ENCODE peak calls at places on chromosomes 5 and 9, in six cellular contexts. One of them, this sample, is unnamed.

GRCh38 chr5:83375049-83375710 is 96.4 kb upstream of the VCAN start:
- DNase-seq in stomach: no peak
- DNase-seq in activated CD4-positive, alpha-beta T cell treated with anti-CD3 and anti-CD28 coated beads, Interleukin-2, amount 50 U/mL, for 48 hours: no peak
- DNase-seq in amniotic stem cell: no peak
- DNase-seq in stimulated activated CD4-positive, alpha-beta T cell treated with anti-CD3 and anti-CD28 coated beads, Interleukin-4, amount 100 ng/mL, for 4 hours: no peak
- DNase-seq in Caco-2: no peak
- DNase-seq in this sample: no peak

GRCh38 chr5:159601216-159601615 is 270.9 kb upstream of the IL12B start:
- DNase-seq in stomach: no peak
- DNase-seq in activated CD4-positive, alpha-beta T cell treated with anti-CD3 and anti-CD28 coated beads, Interleukin-2, amount 50 U/mL, for 48 hours: no peak
- DNase-seq in amniotic stem cell: no peak
- DNase-seq in stimulated activated CD4-positive, alpha-beta T cell treated with anti-CD3 and anti-CD28 coated beads, Interleukin-4, amount 100 ng/mL, for 4 hours: peak
- DNase-seq in Caco-2: no peak
- DNase-seq in this sample: no peak

GRCh38 chr5:31783246-31783645 is 144.3 kb downstream of the PDZD2 start:
- DNase-seq in stomach: no peak
- DNase-seq in activated CD4-positive, alpha-beta T cell treated with anti-CD3 and anti-CD28 coated beads, Interleukin-2, amount 50 U/mL, for 48 hours: no peak
- DNase-seq in amniotic stem cell: no peak
- DNase-seq in stimulated activated CD4-positive, alpha-beta T cell treated with anti-CD3 and anti-CD28 coated beads, Interleukin-4, amount 100 ng/mL, for 4 hours: no peak
- DNase-seq in Caco-2: no peak
- DNase-seq in this sample: no peak

GRCh38 chr9:21994996-21995651 is 533 bp downstream of the CDKN2B-AS1 start:
- DNase-seq in stomach: peak
- DNase-seq in activated CD4-positive, alpha-beta T cell treated with anti-CD3 and anti-CD28 coated beads, Interleukin-2, amount 50 U/mL, for 48 hours: peak
- DNase-seq in amniotic stem cell: peak
- DNase-seq in stimulated activated CD4-positive, alpha-beta T cell treated with anti-CD3 and anti-CD28 coated beads, Interleukin-4, amount 100 ng/mL, for 4 hours: peak
- DNase-seq in Caco-2: peak
- DNase-seq in this sample: peak

GRCh38 chr5:168575391-168576372 is 3.5 kb downstream of the PANK3 start:
- DNase-seq in stomach: no peak
- DNase-seq in activated CD4-positive, alpha-beta T cell treated with anti-CD3 and anti-CD28 coated beads, Interleukin-2, amount 50 U/mL, for 48 hours: no peak
- DNase-seq in amniotic stem cell: no peak
- DNase-seq in stimulated activated CD4-positive, alpha-beta T cell treated with anti-CD3 and anti-CD28 coated beads, Interleukin-4, amount 100 ng/mL, for 4 hours: no peak
- DNase-seq in Caco-2: no peak
- DNase-seq in this sample: no peak

GRCh38 chr5:168165221-168165965 is 126.1 kb upstream of the WWC1 start:
- DNase-seq in stomach: no peak
- DNase-seq in activated CD4-positive, alpha-beta T cell treated with anti-CD3 and anti-CD28 coated beads, Interleukin-2, amount 50 U/mL, for 48 hours: no peak
- DNase-seq in amniotic stem cell: no peak
- DNase-seq in stimulated activated CD4-positive, alpha-beta T cell treated with anti-CD3 and anti-CD28 coated beads, Interleukin-4, amount 100 ng/mL, for 4 hours: no peak
- DNase-seq in Caco-2: no peak
- DNase-seq in this sample: no peak

GRCh38 chr5:142356716-142357468 is 32.1 kb upstream of the SPRY4 start:
- DNase-seq in stomach: peak
- DNase-seq in activated CD4-positive, alpha-beta T cell treated with anti-CD3 and anti-CD28 coated beads, Interleukin-2, amount 50 U/mL, for 48 hours: peak
- DNase-seq in amniotic stem cell: peak
- DNase-seq in stimulated activated CD4-positive, alpha-beta T cell treated with anti-CD3 and anti-CD28 coated beads, Interleukin-4, amount 100 ng/mL, for 4 hours: peak
- DNase-seq in Caco-2: peak
- DNase-seq in this sample: peak

GRCh38 chr9:694499-695154 is 146.9 kb upstream of the DMRT1 start:
- DNase-seq in stomach: no peak
- DNase-seq in activated CD4-positive, alpha-beta T cell treated with anti-CD3 and anti-CD28 coated beads, Interleukin-2, amount 50 U/mL, for 48 hours: no peak
- DNase-seq in amniotic stem cell: peak
- DNase-seq in stimulated activated CD4-positive, alpha-beta T cell treated with anti-CD3 and anti-CD28 coated beads, Interleukin-4, amount 100 ng/mL, for 4 hours: no peak
- DNase-seq in Caco-2: no peak
- DNase-seq in this sample: no peak

GRCh38 chr5:113343343-113343742 is 91.4 kb downstream of the TSSK1B start:
- DNase-seq in stomach: no peak
- DNase-seq in activated CD4-positive, alpha-beta T cell treated with anti-CD3 and anti-CD28 coated beads, Interleukin-2, amount 50 U/mL, for 48 hours: no peak
- DNase-seq in amniotic stem cell: peak
- DNase-seq in stimulated activated CD4-positive, alpha-beta T cell treated with anti-CD3 and anti-CD28 coated beads, Interleukin-4, amount 100 ng/mL, for 4 hours: no peak
- DNase-seq in Caco-2: no peak
- DNase-seq in this sample: no peak

GRCh38 chr9:85162822-85163221 is 493.3 kb downstream of the NTRK2 start:
- DNase-seq in stomach: no peak
- DNase-seq in activated CD4-positive, alpha-beta T cell treated with anti-CD3 and anti-CD28 coated beads, Interleukin-2, amount 50 U/mL, for 48 hours: no peak
- DNase-seq in amniotic stem cell: no peak
- DNase-seq in stimulated activated CD4-positive, alpha-beta T cell treated with anti-CD3 and anti-CD28 coated beads, Interleukin-4, amount 100 ng/mL, for 4 hours: no peak
- DNase-seq in Caco-2: no peak
- DNase-seq in this sample: no peak

GRCh38 chr5:134245101-134245604 is 19.3 kb upstream of the PPP2CA start:
- DNase-seq in stomach: no peak
- DNase-seq in activated CD4-positive, alpha-beta T cell treated with anti-CD3 and anti-CD28 coated beads, Interleukin-2, amount 50 U/mL, for 48 hours: no peak
- DNase-seq in amniotic stem cell: no peak
- DNase-seq in stimulated activated CD4-positive, alpha-beta T cell treated with anti-CD3 and anti-CD28 coated beads, Interleukin-4, amount 100 ng/mL, for 4 hours: no peak
- DNase-seq in Caco-2: peak
- DNase-seq in this sample: no peak

GRCh38 chr5:68347549-68347948 is 132.0 kb downstream of the PIK3R1 start:
- DNase-seq in stomach: no peak
- DNase-seq in activated CD4-positive, alpha-beta T cell treated with anti-CD3 and anti-CD28 coated beads, Interleukin-2, amount 50 U/mL, for 48 hours: no peak
- DNase-seq in amniotic stem cell: no peak
- DNase-seq in stimulated activated CD4-positive, alpha-beta T cell treated with anti-CD3 and anti-CD28 coated beads, Interleukin-4, amount 100 ng/mL, for 4 hours: no peak
- DNase-seq in Caco-2: no peak
- DNase-seq in this sample: no peak

GRCh38 chr9:129834489-129835127 is 467 bp downstream of the C9orf78 start:
- DNase-seq in stomach: no peak
- DNase-seq in activated CD4-positive, alpha-beta T cell treated with anti-CD3 and anti-CD28 coated beads, Interleukin-2, amount 50 U/mL, for 48 hours: peak
- DNase-seq in amniotic stem cell: no peak
- DNase-seq in stimulated activated CD4-positive, alpha-beta T cell treated with anti-CD3 and anti-CD28 coated beads, Interleukin-4, amount 100 ng/mL, for 4 hours: peak
- DNase-seq in Caco-2: peak
- DNase-seq in this sample: peak

GRCh38 chr9:84866402-84866801 is 196.9 kb downstream of the NTRK2 start:
- DNase-seq in stomach: no peak
- DNase-seq in activated CD4-positive, alpha-beta T cell treated with anti-CD3 and anti-CD28 coated beads, Interleukin-2, amount 50 U/mL, for 48 hours: no peak
- DNase-seq in amniotic stem cell: no peak
- DNase-seq in stimulated activated CD4-positive, alpha-beta T cell treated with anti-CD3 and anti-CD28 coated beads, Interleukin-4, amount 100 ng/mL, for 4 hours: no peak
- DNase-seq in Caco-2: no peak
- DNase-seq in this sample: no peak

GRCh38 chr5:369151-369939 is 47.8 kb downstream of the AHRR start:
- DNase-seq in stomach: no peak
- DNase-seq in activated CD4-positive, alpha-beta T cell treated with anti-CD3 and anti-CD28 coated beads, Interleukin-2, amount 50 U/mL, for 48 hours: no peak
- DNase-seq in amniotic stem cell: no peak
- DNase-seq in stimulated activated CD4-positive, alpha-beta T cell treated with anti-CD3 and anti-CD28 coated beads, Interleukin-4, amount 100 ng/mL, for 4 hours: no peak
- DNase-seq in Caco-2: no peak
- DNase-seq in this sample: no peak

GRCh38 chr5:102450313-102450990 is 48.3 kb downstream of the SLCO6A1 start:
- DNase-seq in stomach: no peak
- DNase-seq in activated CD4-positive, alpha-beta T cell treated with anti-CD3 and anti-CD28 coated beads, Interleukin-2, amount 50 U/mL, for 48 hours: no peak
- DNase-seq in amniotic stem cell: no peak
- DNase-seq in stimulated activated CD4-positive, alpha-beta T cell treated with anti-CD3 and anti-CD28 coated beads, Interleukin-4, amount 100 ng/mL, for 4 hours: no peak
- DNase-seq in Caco-2: peak
- DNase-seq in this sample: no peak

GRCh38 chr5:150301901-150302300 is 804 bp downstream of the ARSI start:
- DNase-seq in stomach: no peak
- DNase-seq in activated CD4-positive, alpha-beta T cell treated with anti-CD3 and anti-CD28 coated beads, Interleukin-2, amount 50 U/mL, for 48 hours: no peak
- DNase-seq in amniotic stem cell: no peak
- DNase-seq in stimulated activated CD4-positive, alpha-beta T cell treated with anti-CD3 and anti-CD28 coated beads, Interleukin-4, amount 100 ng/mL, for 4 hours: no peak
- DNase-seq in Caco-2: no peak
- DNase-seq in this sample: no peak

GRCh38 chr9:133238851-133239532 is 29.9 kb upstream of the OBP2B start:
- DNase-seq in stomach: peak
- DNase-seq in activated CD4-positive, alpha-beta T cell treated with anti-CD3 and anti-CD28 coated beads, Interleukin-2, amount 50 U/mL, for 48 hours: peak
- DNase-seq in amniotic stem cell: no peak
- DNase-seq in stimulated activated CD4-positive, alpha-beta T cell treated with anti-CD3 and anti-CD28 coated beads, Interleukin-4, amount 100 ng/mL, for 4 hours: peak
- DNase-seq in Caco-2: peak
- DNase-seq in this sample: peak

GRCh38 chr5:133700251-133700650 is 87.9 kb upstream of the FSTL4 start:
- DNase-seq in stomach: no peak
- DNase-seq in activated CD4-positive, alpha-beta T cell treated with anti-CD3 and anti-CD28 coated beads, Interleukin-2, amount 50 U/mL, for 48 hours: no peak
- DNase-seq in amniotic stem cell: no peak
- DNase-seq in stimulated activated CD4-positive, alpha-beta T cell treated with anti-CD3 and anti-CD28 coated beads, Interleukin-4, amount 100 ng/mL, for 4 hours: no peak
- DNase-seq in Caco-2: no peak
- DNase-seq in this sample: no peak

GRCh38 chr9:36728651-36729520 is 156.2 kb downstream of the MELK start:
- DNase-seq in stomach: peak
- DNase-seq in activated CD4-positive, alpha-beta T cell treated with anti-CD3 and anti-CD28 coated beads, Interleukin-2, amount 50 U/mL, for 48 hours: peak
- DNase-seq in amniotic stem cell: peak
- DNase-seq in stimulated activated CD4-positive, alpha-beta T cell treated with anti-CD3 and anti-CD28 coated beads, Interleukin-4, amount 100 ng/mL, for 4 hours: peak
- DNase-seq in Caco-2: peak
- DNase-seq in this sample: peak

GRCh38 chr9:134594376-134594941 is 47.1 kb upstream of the COL5A1 start:
- DNase-seq in stomach: no peak
- DNase-seq in activated CD4-positive, alpha-beta T cell treated with anti-CD3 and anti-CD28 coated beads, Interleukin-2, amount 50 U/mL, for 48 hours: no peak
- DNase-seq in amniotic stem cell: no peak
- DNase-seq in stimulated activated CD4-positive, alpha-beta T cell treated with anti-CD3 and anti-CD28 coated beads, Interleukin-4, amount 100 ng/mL, for 4 hours: no peak
- DNase-seq in Caco-2: no peak
- DNase-seq in this sample: no peak

GRCh38 chr5:111738118-111738517 is 18.9 kb downstream of the NREP start:
- DNase-seq in stomach: no peak
- DNase-seq in activated CD4-positive, alpha-beta T cell treated with anti-CD3 and anti-CD28 coated beads, Interleukin-2, amount 50 U/mL, for 48 hours: no peak
- DNase-seq in amniotic stem cell: no peak
- DNase-seq in stimulated activated CD4-positive, alpha-beta T cell treated with anti-CD3 and anti-CD28 coated beads, Interleukin-4, amount 100 ng/mL, for 4 hours: no peak
- DNase-seq in Caco-2: no peak
- DNase-seq in this sample: no peak

GRCh38 chr9:32384002-32384363 is 460 bp upstream of the ACO1 start:
- DNase-seq in stomach: no peak
- DNase-seq in activated CD4-positive, alpha-beta T cell treated with anti-CD3 and anti-CD28 coated beads, Interleukin-2, amount 50 U/mL, for 48 hours: no peak
- DNase-seq in amniotic stem cell: no peak
- DNase-seq in stimulated activated CD4-positive, alpha-beta T cell treated with anti-CD3 and anti-CD28 coated beads, Interleukin-4, amount 100 ng/mL, for 4 hours: no peak
- DNase-seq in Caco-2: no peak
- DNase-seq in this sample: no peak

GRCh38 chr9:84323777-84324317 is 16.7 kb downstream of the SLC28A3 start:
- DNase-seq in stomach: no peak
- DNase-seq in activated CD4-positive, alpha-beta T cell treated with anti-CD3 and anti-CD28 coated beads, Interleukin-2, amount 50 U/mL, for 48 hours: no peak
- DNase-seq in amniotic stem cell: no peak
- DNase-seq in stimulated activated CD4-positive, alpha-beta T cell treated with anti-CD3 and anti-CD28 coated beads, Interleukin-4, amount 100 ng/mL, for 4 hours: no peak
- DNase-seq in Caco-2: no peak
- DNase-seq in this sample: no peak

GRCh38 chr9:77456829-77457437 is 191.2 kb downstream of the GNA14 start:
- DNase-seq in stomach: peak
- DNase-seq in activated CD4-positive, alpha-beta T cell treated with anti-CD3 and anti-CD28 coated beads, Interleukin-2, amount 50 U/mL, for 48 hours: peak
- DNase-seq in amniotic stem cell: peak
- DNase-seq in stimulated activated CD4-positive, alpha-beta T cell treated with anti-CD3 and anti-CD28 coated beads, Interleukin-4, amount 100 ng/mL, for 4 hours: peak
- DNase-seq in Caco-2: peak
- DNase-seq in this sample: peak

GRCh38 chr5:1111727-1112289 is at the start of gene SLC12A7:
- DNase-seq in stomach: peak
- DNase-seq in activated CD4-positive, alpha-beta T cell treated with anti-CD3 and anti-CD28 coated beads, Interleukin-2, amount 50 U/mL, for 48 hours: peak
- DNase-seq in amniotic stem cell: no peak
- DNase-seq in stimulated activated CD4-positive, alpha-beta T cell treated with anti-CD3 and anti-CD28 coated beads, Interleukin-4, amount 100 ng/mL, for 4 hours: peak
- DNase-seq in Caco-2: peak
- DNase-seq in this sample: peak

GRCh38 chr5:78896128-78896527 is 89.0 kb downstream of the ARSB start:
- DNase-seq in stomach: no peak
- DNase-seq in activated CD4-positive, alpha-beta T cell treated with anti-CD3 and anti-CD28 coated beads, Interleukin-2, amount 50 U/mL, for 48 hours: no peak
- DNase-seq in amniotic stem cell: no peak
- DNase-seq in stimulated activated CD4-positive, alpha-beta T cell treated with anti-CD3 and anti-CD28 coated beads, Interleukin-4, amount 100 ng/mL, for 4 hours: no peak
- DNase-seq in Caco-2: no peak
- DNase-seq in this sample: no peak

GRCh38 chr5:78512440-78512839 is 136.1 kb downstream of the LHFPL2 start:
- DNase-seq in stomach: no peak
- DNase-seq in activated CD4-positive, alpha-beta T cell treated with anti-CD3 and anti-CD28 coated beads, Interleukin-2, amount 50 U/mL, for 48 hours: no peak
- DNase-seq in amniotic stem cell: no peak
- DNase-seq in stimulated activated CD4-positive, alpha-beta T cell treated with anti-CD3 and anti-CD28 coated beads, Interleukin-4, amount 100 ng/mL, for 4 hours: no peak
- DNase-seq in Caco-2: no peak
- DNase-seq in this sample: no peak

GRCh38 chr9:135156525-135157510 is 69.3 kb downstream of the OLFM1 start:
- DNase-seq in stomach: peak
- DNase-seq in activated CD4-positive, alpha-beta T cell treated with anti-CD3 and anti-CD28 coated beads, Interleukin-2, amount 50 U/mL, for 48 hours: peak
- DNase-seq in amniotic stem cell: no peak
- DNase-seq in stimulated activated CD4-positive, alpha-beta T cell treated with anti-CD3 and anti-CD28 coated beads, Interleukin-4, amount 100 ng/mL, for 4 hours: no peak
- DNase-seq in Caco-2: peak
- DNase-seq in this sample: no peak

GRCh38 chr5:141488591-141489478 is at the start of gene PCDHGC5:
- DNase-seq in stomach: no peak
- DNase-seq in activated CD4-positive, alpha-beta T cell treated with anti-CD3 and anti-CD28 coated beads, Interleukin-2, amount 50 U/mL, for 48 hours: no peak
- DNase-seq in amniotic stem cell: peak
- DNase-seq in stimulated activated CD4-positive, alpha-beta T cell treated with anti-CD3 and anti-CD28 coated beads, Interleukin-4, amount 100 ng/mL, for 4 hours: no peak
- DNase-seq in Caco-2: no peak
- DNase-seq in this sample: no peak

GRCh38 chr9:124259273-124260078 is 1.7 kb downstream of the NEK6 start:
- DNase-seq in stomach: peak
- DNase-seq in activated CD4-positive, alpha-beta T cell treated with anti-CD3 and anti-CD28 coated beads, Interleukin-2, amount 50 U/mL, for 48 hours: no peak
- DNase-seq in amniotic stem cell: peak
- DNase-seq in stimulated activated CD4-positive, alpha-beta T cell treated with anti-CD3 and anti-CD28 coated beads, Interleukin-4, amount 100 ng/mL, for 4 hours: no peak
- DNase-seq in Caco-2: peak
- DNase-seq in this sample: no peak

GRCh38 chr5:141135030-141135717 is at the start of gene PCDHB5:
- DNase-seq in stomach: no peak
- DNase-seq in activated CD4-positive, alpha-beta T cell treated with anti-CD3 and anti-CD28 coated beads, Interleukin-2, amount 50 U/mL, for 48 hours: no peak
- DNase-seq in amniotic stem cell: no peak
- DNase-seq in stimulated activated CD4-positive, alpha-beta T cell treated with anti-CD3 and anti-CD28 coated beads, Interleukin-4, amount 100 ng/mL, for 4 hours: no peak
- DNase-seq in Caco-2: no peak
- DNase-seq in this sample: no peak

GRCh38 chr9:131845286-131846011 is 105.6 kb upstream of the RAPGEF1 start:
- DNase-seq in stomach: peak
- DNase-seq in activated CD4-positive, alpha-beta T cell treated with anti-CD3 and anti-CD28 coated beads, Interleukin-2, amount 50 U/mL, for 48 hours: peak
- DNase-seq in amniotic stem cell: no peak
- DNase-seq in stimulated activated CD4-positive, alpha-beta T cell treated with anti-CD3 and anti-CD28 coated beads, Interleukin-4, amount 100 ng/mL, for 4 hours: no peak
- DNase-seq in Caco-2: no peak
- DNase-seq in this sample: no peak

GRCh38 chr9:34124103-34124502 is 2.4 kb downstream of the DCAF12 start:
- DNase-seq in stomach: no peak
- DNase-seq in activated CD4-positive, alpha-beta T cell treated with anti-CD3 and anti-CD28 coated beads, Interleukin-2, amount 50 U/mL, for 48 hours: peak
- DNase-seq in amniotic stem cell: no peak
- DNase-seq in stimulated activated CD4-positive, alpha-beta T cell treated with anti-CD3 and anti-CD28 coated beads, Interleukin-4, amount 100 ng/mL, for 4 hours: no peak
- DNase-seq in Caco-2: no peak
- DNase-seq in this sample: no peak

This sample was measured in stimulated activated naive CD4-positive, alpha-beta T cell treated with Interleukin-2 at 50 U/mL for 16 hours.